ENCODE peak calls at places on chromosomes 2 and 18, in ten cellular contexts. C, K, A, G, O, T, J, X, V and Z are unnamed samples.

GRCh38 chr2:7595181-7595580 is 678.0 kb downstream of the RNF144A start:
- DNase-seq in J (no peak), C (no peak), K (no peak), X (no peak), G (no peak), V (no peak), T (no peak), O (no peak), A (no peak), Z (no peak)

GRCh38 chr2:15506231-15506819 is 54.8 kb downstream of the NBAS start:
- DNase-seq in G (no peak), J (no peak), T (no peak), A (no peak), O (no peak), V (no peak), X (no peak), C (no peak), K (no peak), Z (no peak)

GRCh38 chr18:10751711-10752110 is 225.9 kb downstream of the NAPG start:
- DNase-seq in J (no peak), A (no peak), X (no peak), C (no peak), T (no peak), V (no peak), K (no peak), G (no peak), O (no peak), Z (no peak)

GRCh38 chr2:705971-706511 is 28.8 kb upstream of the TMEM18 start:
- DNase-seq in A (no peak), T (peak), C (no peak), G (no peak), O (no peak), V (no peak), X (no peak), K (no peak), J (no peak), Z (no peak)

GRCh38 chr2:29443627-29444026 is 328.4 kb downstream of the CLIP4 start:
- DNase-seq in K (no peak), X (no peak), G (no peak), V (no peak), O (no peak), J (no peak), A (no peak), T (no peak), C (no peak), Z (no peak)

GRCh38 chr18:50749421-50749820 is 70.4 kb downstream of the MRO start:
- DNase-seq in O (no peak), C (no peak), K (no peak), A (no peak), J (no peak), X (no peak), V (no peak), T (no peak), G (no peak), Z (no peak)

GRCh38 chr2:157746234-157746950 is 117.7 kb upstream of the ACVR1C start:
- DNase-seq in O (no peak), V (no peak), J (no peak), C (no peak), T (no peak), A (no peak), G (no peak), X (no peak), K (no peak), Z (no peak)

GRCh38 chr18:79448621-79449020 is 52.9 kb downstream of the NFATC1 start:
- DNase-seq in V (no peak), X (no peak), K (no peak), O (no peak), A (no peak), T (no peak), G (no peak), J (no peak), C (no peak), Z (no peak)

GRCh38 chr2:230256735-230257332 is 31.3 kb downstream of the SP140 start:
- DNase-seq in G (no peak), J (no peak), O (no peak), C (no peak), A (no peak), T (no peak), K (no peak), X (no peak), V (no peak), Z (no peak)

GRCh38 chr18:67217551-67218166 is 298.9 kb downstream of the DSEL start:
- DNase-seq in O (no peak), V (peak), T (peak), J (peak), C (peak), K (peak), X (no peak), A (peak), G (peak), Z (peak)

GRCh38 chr2:132715554-132715953 is 45.5 kb upstream of the LYPD1 start:
- DNase-seq in O (no peak), A (no peak), K (no peak), C (no peak), V (no peak), X (no peak), T (peak), J (no peak), G (no peak), Z (no peak)

GRCh38 chr2:112257575-112257974 is 2.7 kb upstream of the ZC3H8 start:
- DNase-seq in K (no peak), A (no peak), O (no peak), C (no peak), T (no peak), J (no peak), V (no peak), X (no peak), G (no peak), Z (no peak)

GRCh38 chr2:167932123-167932693 is 315.2 kb downstream of the STK39 start:
- DNase-seq in T (no peak), J (no peak), O (no peak), V (no peak), X (no peak), G (no peak), A (no peak), K (no peak), C (no peak), Z (no peak)

GRCh38 chr2:180979086-180979934 is 1.1 kb upstream of the UBE2E3 start:
- DNase-seq in K (no peak), V (no peak), C (no peak), G (no peak), A (peak), X (no peak), T (no peak), O (no peak), J (no peak), Z (no peak)

GRCh38 chr2:20182241-20182931 is 42.5 kb downstream of the SDC1 start:
- DNase-seq in K (peak), C (peak), J (no peak), O (peak), G (no peak), V (peak), T (no peak), A (peak), X (no peak), Z (no peak)

GRCh38 chr2:218264773-218265601 is 4.2 kb downstream of the GPBAR1 start:
- DNase-seq in V (no peak), O (peak), T (no peak), J (no peak), C (no peak), A (no peak), X (no peak), G (no peak), K (peak), Z (no peak)

GRCh38 chr2:189676471-189676870 is 2.0 kb downstream of the ANKAR start:
- DNase-seq in C (no peak), G (no peak), O (no peak), A (no peak), T (no peak), V (no peak), X (no peak), K (no peak), J (no peak), Z (no peak)

GRCh38 chr2:218091743-218092142 is 22.7 kb downstream of the RUFY4 start:
- DNase-seq in X (no peak), K (no peak), C (no peak), G (no peak), A (no peak), V (no peak), J (no peak), O (no peak), T (no peak), Z (no peak)

GRCh38 chr2:161972866-161973265 is 101.1 kb downstream of the DPP4 start:
- DNase-seq in X (no peak), O (no peak), K (no peak), V (no peak), T (no peak), J (no peak), A (no peak), G (no peak), C (no peak), Z (no peak)

GRCh38 chr2:11669454-11670291 is at the start of gene NTSR2:
- DNase-seq in O (no peak), J (no peak), X (peak), T (no peak), A (no peak), G (no peak), K (peak), V (peak), C (no peak), Z (no peak)

GRCh38 chr2:169159686-169160085 is 90.3 kb downstream of the DHRS9 start:
- DNase-seq in X (no peak), T (no peak), V (no peak), G (no peak), K (no peak), O (no peak), J (no peak), A (no peak), C (no peak), Z (no peak)

GRCh38 chr2:71471276-71471675 is 17.9 kb downstream of the DYSF start:
- DNase-seq in X (no peak), G (no peak), A (no peak), T (no peak), J (no peak), K (no peak), C (no peak), O (no peak), V (no peak), Z (no peak)

GRCh38 chr2:198143793-198144192 is 339.4 kb downstream of the PLCL1 start:
- DNase-seq in K (no peak), V (no peak), O (no peak), A (no peak), C (no peak), G (no peak), J (no peak), X (no peak), T (no peak), Z (no peak)

GRCh38 chr18:74950479-74950878 is 258.5 kb downstream of the PTGR3 start:
- DNase-seq in O (no peak), T (no peak), V (no peak), X (no peak), J (no peak), K (no peak), C (no peak), A (no peak), G (no peak), Z (no peak)

GRCh38 chr2:204673877-204674276 is 128.6 kb downstream of the PARD3B start:
- DNase-seq in X (no peak), V (no peak), C (no peak), A (no peak), J (no peak), K (no peak), O (no peak), T (no peak), G (no peak), Z (no peak)

GRCh38 chr2:200619275-200619674 is 33.5 kb downstream of the AOX1 start:
- DNase-seq in V (no peak), K (no peak), A (peak), T (no peak), C (no peak), O (no peak), J (no peak), G (no peak), X (no peak), Z (no peak)

GRCh38 chr2:95728878-95729511 is 137.2 kb downstream of the TRIM43 start:
- DNase-seq in K (peak), T (peak), O (peak), C (no peak), G (no peak), V (peak), J (no peak), A (peak), X (no peak), Z (no peak)

GRCh38 chr2:129829577-129829976 is 149.9 kb upstream of the RAB6C start:
- DNase-seq in J (no peak), T (no peak), A (no peak), X (no peak), O (no peak), K (no peak), G (no peak), V (no peak), C (no peak), Z (no peak)

GRCh38 chr2:55103039-55103438 is 52.8 kb upstream of the RTN4 start:
- DNase-seq in V (no peak), O (no peak), G (no peak), K (no peak), X (no peak), T (no peak), C (no peak), A (no peak), J (no peak), Z (no peak)

GRCh38 chr18:69689081-69689759 is 258.5 kb downstream of the CD226 start:
- DNase-seq in X (no peak), V (no peak), O (no peak), C (no peak), K (no peak), T (no peak), G (no peak), J (no peak), A (no peak), Z (no peak)

GRCh38 chr2:217979151-217979811 is 23.5 kb downstream of the TNS1 start:
- DNase-seq in V (no peak), X (no peak), C (no peak), T (no peak), G (no peak), O (no peak), A (no peak), K (no peak), J (no peak), Z (no peak)

GRCh38 chr2:170928036-170928823 is 823 bp upstream of the GORASP2 start:
- DNase-seq in V (no peak), C (no peak), O (peak), T (no peak), K (no peak), J (no peak), X (no peak), G (no peak), A (no peak), Z (no peak)

GRCh38 chr2:86291328-86291662 is 46.1 kb downstream of the REEP1 start:
- DNase-seq in O (no peak), C (no peak), X (no peak), J (no peak), A (no peak), T (no peak), G (no peak), V (no peak), K (no peak), Z (no peak)

GRCh38 chr2:148259674-148260073 is 238.8 kb downstream of the MBD5 start:
- DNase-seq in J (no peak), T (no peak), A (no peak), V (no peak), K (no peak), X (no peak), C (no peak), O (no peak), G (no peak), Z (no peak)

GRCh38 chr2:224869601-224870000 is 153.4 kb upstream of the CCDC195 start:
- DNase-seq in C (no peak), T (no peak), J (no peak), X (no peak), O (no peak), V (no peak), K (no peak), G (no peak), A (no peak), Z (no peak)

GRCh38 chr2:27636766-27637165 is 7.9 kb downstream of the GPN1 start:
- DNase-seq in G (no peak), C (no peak), A (no peak), T (no peak), V (no peak), O (no peak), X (no peak), J (no peak), K (no peak), Z (no peak)

GRCh38 chr18:41858761-41859555 is 96.1 kb upstream of the PIK3C3 start:
- DNase-seq in V (no peak), C (no peak), O (no peak), G (no peak), X (no peak), T (no peak), A (no peak), J (no peak), K (no peak), Z (no peak)

GRCh38 chr18:51182824-51183223 is 14.7 kb downstream of the MEX3C start:
- DNase-seq in K (no peak), T (no peak), J (no peak), V (no peak), O (no peak), G (no peak), A (no peak), C (no peak), X (no peak), Z (no peak)

GRCh38 chr2:71223767-71224333 is 3.1 kb downstream of the PAIP2B start:
- DNase-seq in J (no peak), A (peak), G (no peak), X (no peak), C (no peak), V (peak), T (no peak), O (peak), K (peak), Z (no peak)